ENCODE peak calls at places on chromosomes 16 and 17, in four cellular contexts. U is Karpas-422, Y is IMR-90, M is upper lobe of left lung. N is an unnamed sample.

GRCh38 chr16:66176731-66177130 is 189.8 kb upstream of the CDH5 start:
- DNase-seq in U (no peak), Y (no peak), M (no peak), N (no peak)

GRCh38 chr16:31177136-31177535 is 2.8 kb upstream of the FUS start:
- DNase-seq in U (peak), Y (peak), M (no peak), N (no peak)

GRCh38 chr17:44758414-44759095 is at the start of gene ADAM11:
- DNase-seq in U (no peak), Y (no peak), M (peak), N (no peak)

GRCh38 chr16:66662445-66663194 is 33.9 kb downstream of the CMTM4 start:
- DNase-seq in U (peak), Y (peak), M (no peak), N (no peak)

GRCh38 chr16:68342620-68343019 is 31.8 kb downstream of the PRMT7 start:
- DNase-seq in U (no peak), Y (no peak), M (no peak), N (no peak)

GRCh38 chr16:71360378-71360777 is 1.9 kb downstream of the CALB2 start:
- DNase-seq in U (no peak), Y (peak), M (no peak), N (no peak)

GRCh38 chr17:5138616-5139453 is 23.0 kb downstream of the USP6 start:
- DNase-seq in U (no peak), Y (no peak), M (peak), N (no peak)

GRCh38 chr16:27867122-27868110 is 196.1 kb downstream of the GSG1L start:
- DNase-seq in U (peak), Y (peak), M (peak), N (peak)

GRCh38 chr17:1471931-1472727 is 16.1 kb upstream of the CRK start:
- DNase-seq in U (no peak), Y (no peak), M (peak), N (no peak)

GRCh38 chr17:10633738-10634379 is 23.2 kb downstream of the MYH3 start:
- DNase-seq in U (peak), Y (no peak), M (no peak), N (no peak)

GRCh38 chr17:82914375-82914774 is 74.6 kb upstream of the ZNF750 start:
- DNase-seq in U (peak), Y (no peak), M (peak), N (no peak)

GRCh38 chr16:17282247-17282646 is 188.5 kb downstream of the XYLT1 start:
- DNase-seq in U (peak), Y (no peak), M (no peak), N (no peak)

GRCh38 chr16:64925166-64925565 is 196.7 kb downstream of the CDH11 start:
- DNase-seq in U (no peak), Y (no peak), M (no peak), N (no peak)

GRCh38 chr17:38943607-38944006 is 18.2 kb downstream of the LASP1NB start:
- DNase-seq in U (no peak), Y (peak), M (no peak), N (no peak)

GRCh38 chr16:86515420-86515779 is 5.1 kb downstream of the FOXF1 start:
- DNase-seq in U (no peak), Y (peak), M (peak), N (no peak)

GRCh38 chr16:86514656-86515376 is 4.5 kb downstream of the FOXF1 start:
- DNase-seq in U (no peak), Y (peak), M (no peak), N (no peak)

GRCh38 chr16:86517033-86517432 is 6.7 kb downstream of the FOXF1 start:
- DNase-seq in U (no peak), Y (peak), M (no peak), N (no peak)

GRCh38 chr16:86516618-86517003 is 6.3 kb downstream of the FOXF1 start:
- DNase-seq in U (no peak), Y (peak), M (peak), N (no peak)

GRCh38 chr16:86515780-86516617 is 5.7 kb downstream of the FOXF1 start:
- DNase-seq in U (no peak), Y (peak), M (peak), N (no peak)
- H3K27ac ChIP-seq in U (no peak), Y (peak), M (peak), N (no peak)

DNA sequence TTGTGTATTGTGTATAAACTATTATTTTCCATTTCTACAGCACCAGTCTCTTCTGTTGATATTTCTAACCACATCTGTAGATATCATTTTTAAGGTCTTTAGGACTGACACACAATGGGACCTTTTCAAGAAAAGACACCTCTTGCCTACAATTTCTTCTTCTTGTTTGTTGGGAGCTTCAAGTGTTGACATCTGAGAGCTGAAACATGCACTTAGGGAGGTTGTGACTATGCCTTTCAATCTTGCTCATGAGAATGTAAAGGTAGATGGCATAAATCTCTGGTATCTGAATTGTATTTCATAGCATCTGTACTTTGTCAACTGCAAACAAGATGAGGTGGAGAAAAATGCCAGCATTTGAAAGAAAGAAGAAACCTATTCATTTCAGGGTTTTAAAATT is 253.0 kb upstream of the CDH8 start:
- DNase-seq in U (no peak), Y (no peak), M (no peak), N (no peak)
- H3K27ac ChIP-seq in U (no peak), Y (no peak), M (no peak), N (no peak)

GRCh38 chr17:80790981-80791742 is 200.5 kb upstream of the CHMP6 start:
- DNase-seq in U (no peak), Y (no peak), M (no peak), N (no peak)
- H3K27ac ChIP-seq in U (peak), Y (peak), M (no peak), N (peak)

GRCh38 chr17:79108232-79108850 is 33.7 kb downstream of the ENGASE start:
- DNase-seq in U (no peak), Y (no peak), M (peak), N (no peak)
- H3K27ac ChIP-seq in U (no peak), Y (no peak), M (no peak), N (no peak)

GRCh38 chr17:27456681-27457404 is 595 bp downstream of the KSR1 start:
- DNase-seq in U (no peak), Y (no peak), M (no peak), N (peak)

GRCh38 chr17:27459433-27459832 is 3.2 kb downstream of the KSR1 start:
- DNase-seq in U (no peak), Y (no peak), M (peak), N (no peak)

GRCh38 chr17:27457405-27457730 is 1.1 kb downstream of the KSR1 start:
- DNase-seq in U (no peak), Y (no peak), M (no peak), N (no peak)

GRCh38 chr17:27457731-27458523 is 1.7 kb downstream of the KSR1 start:
- DNase-seq in U (no peak), Y (peak), M (no peak), N (peak)

DNA sequence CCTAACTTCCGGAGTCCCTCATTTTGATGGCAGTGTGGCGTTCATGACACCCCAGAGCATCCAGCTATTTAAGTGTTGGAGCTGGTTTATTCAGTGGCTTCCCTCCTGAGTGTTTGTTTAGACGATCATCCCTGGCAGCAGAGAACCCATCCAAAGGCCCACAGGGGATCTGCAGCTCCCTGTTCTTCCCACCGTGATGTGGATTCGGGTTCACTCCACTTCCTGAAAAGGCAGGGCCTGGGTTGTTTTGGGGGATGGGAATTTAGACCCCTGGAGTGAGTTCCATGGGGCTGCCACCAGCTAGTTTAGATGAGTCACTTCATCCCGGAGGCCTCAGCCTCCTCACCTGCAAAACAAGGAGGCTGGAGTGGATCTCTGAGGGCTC is 2.3 kb downstream of the KSR1 start:
- DNase-seq in U (no peak), Y (no peak), M (no peak), N (no peak)
- H3K27ac ChIP-seq in U (no peak), Y (peak), M (no peak), N (peak)

DNA sequence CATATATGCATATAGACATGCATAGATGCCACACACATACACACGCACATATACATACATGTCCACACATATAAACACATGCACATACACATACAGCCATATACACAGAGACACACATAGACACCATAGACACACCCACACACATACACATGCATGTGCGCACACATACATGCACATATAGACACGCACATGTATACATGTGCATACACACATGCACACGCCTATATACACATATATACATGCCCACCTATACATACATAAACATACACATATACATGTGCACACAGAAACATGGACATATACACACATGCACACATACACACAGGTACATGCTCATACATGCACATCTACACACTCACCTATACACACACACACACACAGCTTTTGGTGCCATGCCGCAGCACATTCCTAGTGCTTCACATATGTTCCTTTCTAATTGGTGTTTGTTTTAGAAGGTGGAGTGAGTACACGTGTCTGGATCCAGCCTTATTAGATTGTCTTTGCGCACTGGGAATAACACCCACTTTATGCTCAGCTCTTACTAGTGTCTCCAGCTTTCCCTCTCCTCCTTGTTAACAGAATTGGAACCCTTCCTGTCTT is 198.0 kb downstream of the RPTOR start:
- DNase-seq in U (no peak), Y (no peak), M (no peak), N (no peak)
- H3K27ac ChIP-seq in U (no peak), Y (no peak), M (no peak), N (no peak)